ENCODE peak calls at places on chromosomes 11 and 22, in six cellular contexts. Q is A549, G is GM12878, C is HepG2, T is upper lobe of left lung, U is K562. N is an unnamed sample.

GRCh38 chr11:80155412-80156017 is 714.7 kb upstream of the TENM4 start:
- ATAC-seq in Q (peak), G (peak), C (peak), T (no peak), U (no peak), N (no peak)

GRCh38 chr22:20960609-20961008 is 6.4 kb upstream of the AIFM3 start:
- ATAC-seq in Q (no peak), G (no peak), C (no peak), T (no peak), U (no peak), N (no peak)

GRCh38 chr11:78564889-78565467 is 9.7 kb downstream of the NARS2 start:
- ATAC-seq in Q (no peak), G (no peak), C (no peak), T (no peak), U (peak), N (no peak)

GRCh38 chr22:32752326-32752725 is 49.2 kb upstream of the TIMP3 start:
- ATAC-seq in Q (no peak), G (no peak), C (no peak), T (no peak), U (no peak), N (no peak)

GRCh38 chr11:108115495-108116140 is 5.7 kb upstream of the ACAT1 start:
- ATAC-seq in Q (peak), G (peak), C (peak), T (peak), U (peak), N (peak)

GRCh38 chr22:45413013-45413367 is 409 bp downstream of the SMC1B start:
- ATAC-seq in Q (no peak), G (no peak), C (no peak), T (no peak), U (no peak), N (no peak)

GRCh38 chr11:88428959-88429358 is 91.4 kb upstream of the CTSC start:
- ATAC-seq in Q (no peak), G (no peak), C (no peak), T (no peak), U (no peak), N (no peak)

GRCh38 chr22:45329536-45329936 is 19.8 kb downstream of the FAM118A start:
- ATAC-seq in Q (no peak), G (no peak), C (no peak), T (peak), U (no peak), N (peak)

GRCh38 chr11:99803501-99803900 is 782.8 kb downstream of the CNTN5 start:
- ATAC-seq in Q (no peak), G (no peak), C (no peak), T (no peak), U (no peak), N (no peak)

GRCh38 chr11:45158210-45158644 is 11.8 kb downstream of the PRDM11 start:
- ATAC-seq in Q (peak), G (no peak), C (peak), T (peak), U (peak), N (peak)

GRCh38 chr11:75182652-75183051 is 31.7 kb downstream of the SLCO2B1 start:
- ATAC-seq in Q (no peak), G (no peak), C (no peak), T (no peak), U (no peak), N (peak)

GRCh38 chr11:58685973-58686720 is 45.6 kb downstream of the GLYAT start:
- ATAC-seq in Q (no peak), G (peak), C (no peak), T (no peak), U (no peak), N (no peak)

GRCh38 chr22:22037740-22038139 is 55.2 kb upstream of the TOP3B start:
- ATAC-seq in Q (no peak), G (peak), C (no peak), T (no peak), U (peak), N (no peak)

GRCh38 chr11:24046731-24047130 is 450.1 kb upstream of the LUZP2 start:
- ATAC-seq in Q (no peak), G (no peak), C (no peak), T (no peak), U (no peak), N (no peak)

GRCh38 chr11:60879104-60879503 is 11.8 kb downstream of the ZP1 start:
- ATAC-seq in Q (no peak), G (no peak), C (no peak), T (no peak), U (no peak), N (no peak)

GRCh38 chr11:73320786-73321325 is 12.8 kb downstream of the ARHGEF17 start:
- ATAC-seq in Q (no peak), G (no peak), C (no peak), T (no peak), U (no peak), N (no peak)

GRCh38 chr11:134150195-134150903 is 73.4 kb downstream of the NCAPD3 start:
- ATAC-seq in Q (no peak), G (no peak), C (no peak), T (no peak), U (no peak), N (peak)

GRCh38 chr22:28813772-28814518 is 13.6 kb upstream of the XBP1 start:
- ATAC-seq in Q (peak), G (no peak), C (peak), T (peak), U (no peak), N (peak)

GRCh38 chr11:1640076-1640946 is 10.7 kb downstream of the KRTAP5-5 start:
- ATAC-seq in Q (peak), G (peak), C (peak), T (no peak), U (peak), N (peak)

GRCh38 chr22:44894321-44894720 is 115.5 kb downstream of the PHF21B start:
- ATAC-seq in Q (no peak), G (no peak), C (no peak), T (no peak), U (no peak), N (no peak)

GRCh38 chr11:78907636-78908035 is 333.0 kb upstream of the NARS2 start:
- ATAC-seq in Q (no peak), G (no peak), C (no peak), T (no peak), U (no peak), N (no peak)

GRCh38 chr11:108629274-108629673 is 35.6 kb upstream of the DDX10 start:
- ATAC-seq in Q (no peak), G (no peak), C (no peak), T (peak), U (no peak), N (no peak)

GRCh38 chr11:113057038-113057437 is 95.8 kb downstream of the NCAM1 start:
- ATAC-seq in Q (no peak), G (no peak), C (no peak), T (no peak), U (no peak), N (no peak)

GRCh38 chr11:47587039-47587675 is 679 bp downstream of the FAM180B start:
- ATAC-seq in Q (peak), G (no peak), C (peak), T (no peak), U (no peak), N (peak)

GRCh38 chr11:10117709-10118341 is 176.2 kb downstream of the SBF2 start:
- ATAC-seq in Q (no peak), G (no peak), C (no peak), T (no peak), U (no peak), N (peak)

GRCh38 chr22:38872172-38872830 is at the start of gene CBX6:
- ATAC-seq in Q (peak), G (peak), C (peak), T (peak), U (peak), N (peak)

GRCh38 chr22:10961043-10961860 is 4566.7 kb upstream of the OR11H1 start:
- ATAC-seq in Q (no peak), G (no peak), C (no peak), T (peak), U (no peak), N (no peak)

GRCh38 chr11:125873881-125874555 is 13.4 kb upstream of the HYLS1 start:
- ATAC-seq in Q (no peak), G (no peak), C (peak), T (no peak), U (peak), N (no peak)

GRCh38 chr22:24107668-24108067 is 73.6 kb upstream of the SUSD2 start:
- ATAC-seq in Q (no peak), G (no peak), C (no peak), T (no peak), U (no peak), N (peak)

GRCh38 chr22:22721681-22722309 is 77.4 kb downstream of the GGTLC2 start:
- ATAC-seq in Q (no peak), G (peak), C (no peak), T (no peak), U (no peak), N (no peak)

GRCh38 chr11:27328602-27329001 is 34.4 kb downstream of the CCDC34 start:
- ATAC-seq in Q (no peak), G (no peak), C (peak), T (no peak), U (no peak), N (no peak)

GRCh38 chr11:76700177-76701100 is 29.9 kb upstream of the LRRC32 start:
- ATAC-seq in Q (peak), G (no peak), C (peak), T (no peak), U (peak), N (peak)
- TF ChIP-seq EP300 in Q (peak), G (no peak), C (no peak), T (no peak), U (peak), N (no peak)

GRCh38 chr11:122214080-122214479 is 98.1 kb upstream of the BLID start:
- ATAC-seq in Q (no peak), G (no peak), C (no peak), T (no peak), U (no peak), N (no peak)

GRCh38 chr11:122214567-122214966 is 98.6 kb upstream of the BLID start:
- ATAC-seq in Q (no peak), G (no peak), C (no peak), T (no peak), U (no peak), N (no peak)

GRCh38 chr11:122220321-122220720 is 104.3 kb upstream of the BLID start:
- ATAC-seq in Q (no peak), G (no peak), C (no peak), T (no peak), U (no peak), N (no peak)

GRCh38 chr11:122213111-122213510 is 97.1 kb upstream of the BLID start:
- ATAC-seq in Q (no peak), G (no peak), C (no peak), T (no peak), U (no peak), N (no peak)

GRCh38 chr11:122215244-122215992 is 99.4 kb upstream of the BLID start:
- ATAC-seq in Q (peak), G (peak), C (peak), T (peak), U (peak), N (peak)
- TF ChIP-seq EP300 in Q (no peak), G (no peak), C (no peak), T (no peak), U (no peak), N (no peak)

GRCh38 chr11:86955111-86955673 is at the start of gene FZD4:
- ATAC-seq in Q (peak), G (peak), C (peak), T (peak), U (peak), N (peak)
- TF ChIP-seq EP300 in Q (no peak), G (no peak), C (no peak), T (no peak), U (no peak), N (no peak)

DNA sequence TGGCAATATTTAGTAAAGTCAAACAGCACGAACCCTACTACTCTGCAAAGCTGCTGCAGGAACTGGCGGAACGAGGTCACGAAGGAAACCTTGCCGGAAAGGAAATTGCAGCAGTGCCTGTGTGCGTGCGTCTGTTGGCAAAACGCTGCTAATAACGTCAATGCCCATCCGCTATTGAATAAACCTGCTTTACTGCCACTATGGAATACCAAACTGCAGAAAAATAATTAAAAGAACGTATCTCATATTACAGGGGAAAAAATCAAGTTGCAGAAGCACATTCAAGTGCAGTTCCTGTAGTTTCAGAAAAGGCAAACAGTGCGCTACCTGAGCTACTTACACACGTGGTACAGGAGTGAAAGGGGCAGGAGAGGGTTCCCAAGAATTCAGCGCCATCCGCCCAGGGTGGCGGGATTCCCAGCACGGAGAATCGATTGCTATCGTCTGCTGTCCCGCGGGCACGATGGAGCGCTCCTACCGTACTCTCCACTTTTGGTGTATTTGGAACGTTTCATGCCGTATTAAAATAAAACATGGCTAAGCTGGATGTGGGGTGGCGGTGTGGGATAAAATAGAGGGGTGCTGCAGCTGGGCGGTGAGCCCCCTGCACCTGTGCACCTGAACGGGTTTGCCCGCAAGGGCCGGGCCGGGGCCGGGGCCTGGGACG is 516 bp upstream of the NADSYN1 start:
- ATAC-seq in Q (peak), G (peak), C (peak), T (no peak), U (no peak), N (no peak)
- TF ChIP-seq EP300 in Q (no peak), G (no peak), C (no peak), T (no peak), U (no peak), N (no peak)

GRCh38 chr22:17133137-17133536 is 12.0 kb upstream of the TMEM121B start:
- ATAC-seq in Q (no peak), G (no peak), C (no peak), T (no peak), U (no peak), N (no peak)

GRCh38 chr22:17130199-17130598 is 9.0 kb upstream of the TMEM121B start:
- ATAC-seq in Q (peak), G (no peak), C (no peak), T (no peak), U (no peak), N (no peak)

GRCh38 chr22:17132112-17132511 is 11.0 kb upstream of the TMEM121B start:
- ATAC-seq in Q (no peak), G (no peak), C (no peak), T (no peak), U (no peak), N (no peak)

GRCh38 chr22:17135153-17135760 is 14.1 kb upstream of the TMEM121B start:
- ATAC-seq in Q (no peak), G (no peak), C (no peak), T (no peak), U (peak), N (no peak)

GRCh38 chr22:17131686-17132085 is 10.5 kb upstream of the TMEM121B start:
- ATAC-seq in Q (peak), G (no peak), C (no peak), T (no peak), U (peak), N (no peak)
- TF ChIP-seq EP300 in Q (no peak), G (no peak), C (no peak), T (no peak), U (no peak), N (no peak)

DNA sequence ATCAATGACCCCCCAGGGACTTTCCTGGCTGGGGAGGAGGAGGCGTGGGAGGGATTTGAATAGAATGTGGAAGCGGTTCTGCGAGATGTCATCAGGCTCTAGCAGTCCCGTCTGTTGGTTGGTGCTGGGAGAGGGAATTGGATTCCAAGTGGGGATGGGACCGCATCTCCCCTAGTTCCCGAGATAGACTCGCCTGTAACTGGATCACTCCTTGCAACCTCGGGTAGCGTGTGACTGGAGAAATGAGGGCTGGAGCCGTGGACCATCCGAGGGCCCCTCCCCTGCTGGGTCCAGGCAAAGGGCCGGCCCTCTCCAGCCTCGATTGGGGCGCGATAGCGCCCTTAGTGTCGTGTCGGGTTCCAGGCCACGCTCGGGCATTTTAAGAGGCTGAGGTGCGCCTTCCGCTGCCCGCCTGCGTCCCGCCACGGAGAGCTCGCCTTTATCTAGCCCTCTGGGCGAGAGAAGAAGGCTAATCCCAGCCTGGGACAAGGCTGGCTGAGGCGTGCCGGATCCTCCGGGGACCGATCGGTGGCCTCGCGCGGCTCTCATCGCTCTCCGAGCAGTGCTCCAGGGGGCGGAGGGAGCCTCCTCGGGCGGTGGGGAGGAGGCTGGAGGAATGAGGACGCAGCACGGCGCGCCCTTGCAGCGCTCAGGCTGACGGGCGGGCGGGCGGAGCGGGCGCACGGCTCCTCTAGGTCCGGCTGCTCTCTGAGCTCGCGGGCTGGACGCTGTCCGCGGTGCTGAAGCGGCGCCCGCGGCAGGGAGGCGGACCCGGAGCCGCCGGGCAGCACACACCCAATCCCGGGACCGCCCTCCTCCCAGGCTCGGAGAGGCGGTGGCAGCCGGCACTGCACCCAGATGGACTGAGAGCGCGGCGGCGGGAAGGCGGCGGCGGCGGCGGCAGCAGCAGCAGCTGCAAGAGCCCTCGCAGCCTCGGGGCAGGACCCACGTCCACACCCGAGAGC is 107.8 kb downstream of the OSBP2 start:
- ATAC-seq in Q (peak), G (peak), C (peak), T (peak), U (peak), N (peak)
- TF ChIP-seq EP300 in Q (no peak), G (no peak), C (no peak), T (no peak), U (no peak), N (no peak)

DNA sequence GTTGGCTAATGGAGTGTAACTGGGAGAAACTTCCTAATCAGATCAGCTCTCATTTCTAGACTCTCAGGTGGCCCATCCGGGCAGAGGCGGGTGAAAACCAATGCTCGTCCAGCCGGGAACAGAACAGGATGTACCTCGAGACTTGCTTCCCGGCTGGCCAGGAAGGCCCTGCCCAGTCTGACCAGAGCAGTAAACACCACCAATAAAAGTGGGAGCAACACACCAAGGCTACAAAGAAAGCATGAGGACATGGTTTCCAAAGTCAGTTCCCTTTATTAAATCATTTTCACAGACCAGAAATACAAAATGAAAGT is 940 bp upstream of the TNKS1BP1 start:
- ATAC-seq in Q (no peak), G (peak), C (peak), T (peak), U (peak), N (peak)
- TF ChIP-seq EP300 in Q (no peak), G (no peak), C (no peak), T (no peak), U (no peak), N (no peak)

GRCh38 chr11:103349595-103349994 is 240.4 kb downstream of the DYNC2H1 start:
- ATAC-seq in Q (no peak), G (no peak), C (no peak), T (no peak), U (no peak), N (no peak)
- TF ChIP-seq EP300 in Q (no peak), G (no peak), C (no peak), T (no peak), U (no peak), N (no peak)

DNA sequence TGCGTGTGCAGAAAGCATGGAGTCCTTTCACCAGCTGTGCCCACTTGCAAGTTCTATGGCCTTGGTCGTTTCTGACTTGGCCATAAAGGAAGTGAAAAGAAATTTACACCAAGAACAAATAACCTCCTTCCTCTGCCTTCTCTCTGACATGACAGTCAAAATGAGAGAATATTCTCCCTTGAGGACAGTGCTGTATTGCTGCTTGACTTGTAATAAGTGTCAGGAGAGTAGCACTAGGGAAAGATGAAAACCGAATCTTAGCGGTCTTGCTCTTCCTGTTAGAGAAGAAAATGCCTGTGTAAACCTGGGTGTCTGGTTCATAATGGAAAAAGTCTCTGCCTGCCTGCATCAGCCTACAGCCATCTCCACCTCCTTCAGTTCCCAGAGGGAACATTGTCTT is 333.1 kb upstream of the RAG2 start:
- ATAC-seq in Q (no peak), G (no peak), C (no peak), T (no peak), U (no peak), N (no peak)
- TF ChIP-seq EP300 in Q (no peak), G (no peak), C (no peak), T (no peak), U (no peak), N (no peak)

GRCh38 chr11:104968365-104968855 is at the start of gene CASP4:
- ATAC-seq in Q (no peak), G (peak), C (peak), T (peak), U (no peak), N (peak)
- TF ChIP-seq EP300 in Q (no peak), G (no peak), C (no peak), T (peak), U (no peak), N (no peak)